ENCODE peak calls at places on chromosome 2, in nine cellular contexts. L is SK-N-SH, Y is left ventricle myocardium inferior, Z is MM.1S, X is cardiac muscle cell, E is stomach, C is uterus, Q is pancreas, N is A673. A is an unnamed sample.

GRCh38 chr2:203646266-203646864 is 60.1 kb upstream of the CD28 start:
- DNase-seq in X (no peak), C (no peak), E (no peak), Y (no peak), N (no peak), L (no peak), Q (peak), Z (no peak), A (no peak)

GRCh38 chr2:199303814-199304213 is 153.9 kb downstream of the SATB2 start:
- DNase-seq in L (no peak), C (no peak), Q (no peak), Y (no peak), E (no peak), Z (no peak), N (no peak), X (peak), A (peak)

GRCh38 chr2:232541195-232541960 is 1.9 kb downstream of the CHRNG start:
- DNase-seq in C (peak), E (peak), Y (no peak), L (peak), Z (no peak), N (no peak), X (no peak), Q (no peak), A (no peak)

GRCh38 chr2:128395640-128396499 is 77.2 kb upstream of the HS6ST1 start:
- DNase-seq in X (peak), E (peak), L (peak), Q (no peak), Y (no peak), C (no peak), Z (no peak), N (peak), A (no peak)

GRCh38 chr2:199955339-199956061 is at the start of the genes MAIP1 and TYW5:
- DNase-seq in N (peak), E (peak), Z (peak), X (peak), C (peak), L (peak), Q (peak), Y (peak), A (peak)

GRCh38 chr2:187545238-187545751 is 8.9 kb downstream of the TFPI start:
- DNase-seq in L (no peak), E (no peak), Q (no peak), Z (no peak), C (no peak), N (peak), X (peak), Y (no peak), A (no peak)

GRCh38 chr2:221097568-221097915 is 474.6 kb downstream of the EPHA4 start:
- DNase-seq in N (no peak), Z (no peak), Y (no peak), Q (no peak), C (no peak), X (no peak), L (no peak), E (no peak), A (peak)

GRCh38 chr2:134205087-134205486 is 48.8 kb upstream of the MGAT5 start:
- DNase-seq in L (no peak), Z (no peak), C (no peak), Q (no peak), E (no peak), Y (no peak), X (no peak), N (no peak), A (no peak)

GRCh38 chr2:24743914-24744313 is 49.3 kb downstream of the PTRHD1 start:
- DNase-seq in E (no peak), Y (no peak), N (no peak), Q (no peak), Z (no peak), C (no peak), X (no peak), L (no peak), A (no peak)

GRCh38 chr2:165707088-165707487 is 87.0 kb downstream of the GALNT3 start:
- DNase-seq in X (no peak), L (no peak), Q (no peak), Z (no peak), N (no peak), E (no peak), C (no peak), Y (no peak), A (no peak)

GRCh38 chr2:177592945-177593344 is 200.4 kb downstream of the AGPS start:
- DNase-seq in Q (no peak), C (no peak), X (no peak), N (no peak), Y (no peak), L (no peak), E (no peak), Z (no peak), A (no peak)

GRCh38 chr2:20465716-20466391 is 19.0 kb downstream of the RHOB start:
- DNase-seq in N (no peak), Z (no peak), Q (no peak), E (peak), C (no peak), Y (no peak), L (peak), X (no peak), A (no peak)
- H3K27ac ChIP-seq in N (no peak), Z (no peak), Q (peak), E (peak), C (peak), Y (no peak), L (peak), X (no peak), A (peak)

DNA sequence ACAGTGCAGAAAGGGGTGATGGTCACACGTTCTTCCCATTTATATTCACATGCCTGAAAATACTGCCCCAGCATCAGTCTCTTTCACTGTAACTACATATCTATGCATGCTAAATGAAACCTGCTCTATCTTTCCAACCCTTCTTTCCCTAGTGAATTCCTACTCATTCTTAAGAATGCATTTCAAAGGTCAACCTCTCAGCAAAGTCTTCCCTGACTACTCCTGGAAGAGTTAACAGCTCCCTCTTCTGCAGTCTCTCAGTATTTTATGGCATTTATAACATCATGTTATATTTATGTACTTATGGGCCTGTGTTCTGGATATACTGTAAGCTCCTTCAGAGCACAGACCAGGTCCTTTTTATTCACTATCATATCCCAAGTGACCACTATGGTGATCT is 71.7 kb upstream of the GALNT5 start:
- DNase-seq in Y (no peak), L (no peak), N (no peak), C (no peak), X (peak), Z (no peak), E (no peak), Q (no peak), A (no peak)
- TF ChIP-seq CTCF in Y (no peak), L (no peak), N (no peak), C (no peak), X (peak), Z (no peak), E (no peak), Q (no peak), A (no peak)

GRCh38 chr2:119760876-119761275 is 1.2 kb downstream of the PTPN4 start:
- DNase-seq in L (no peak), C (no peak), Y (no peak), Q (no peak), E (no peak), X (peak), N (peak), Z (peak), A (no peak)
- H3K27ac ChIP-seq in L (peak), C (no peak), Y (peak), Q (no peak), E (peak), X (peak), N (peak), Z (peak), A (no peak)

GRCh38 chr2:201256001-201256544 is 4.3 kb upstream of the CASP8 start:
- DNase-seq in E (no peak), N (no peak), L (no peak), Y (no peak), C (no peak), Z (no peak), Q (no peak), X (no peak), A (no peak)

GRCh38 chr2:201259216-201259615 is 1.1 kb upstream of the CASP8 start:
- DNase-seq in Y (no peak), Z (no peak), L (no peak), C (no peak), Q (no peak), E (no peak), X (peak), N (no peak), A (no peak)

GRCh38 chr2:201258666-201258999 is 1.7 kb upstream of the CASP8 start:
- DNase-seq in E (no peak), Q (no peak), L (no peak), N (peak), C (no peak), Z (no peak), X (no peak), Y (no peak), A (no peak)

GRCh38 chr2:201257381-201257940 is 2.9 kb upstream of the CASP8 start:
- DNase-seq in E (peak), C (no peak), N (no peak), Z (peak), Q (peak), X (no peak), L (no peak), Y (peak), A (peak)

DNA sequence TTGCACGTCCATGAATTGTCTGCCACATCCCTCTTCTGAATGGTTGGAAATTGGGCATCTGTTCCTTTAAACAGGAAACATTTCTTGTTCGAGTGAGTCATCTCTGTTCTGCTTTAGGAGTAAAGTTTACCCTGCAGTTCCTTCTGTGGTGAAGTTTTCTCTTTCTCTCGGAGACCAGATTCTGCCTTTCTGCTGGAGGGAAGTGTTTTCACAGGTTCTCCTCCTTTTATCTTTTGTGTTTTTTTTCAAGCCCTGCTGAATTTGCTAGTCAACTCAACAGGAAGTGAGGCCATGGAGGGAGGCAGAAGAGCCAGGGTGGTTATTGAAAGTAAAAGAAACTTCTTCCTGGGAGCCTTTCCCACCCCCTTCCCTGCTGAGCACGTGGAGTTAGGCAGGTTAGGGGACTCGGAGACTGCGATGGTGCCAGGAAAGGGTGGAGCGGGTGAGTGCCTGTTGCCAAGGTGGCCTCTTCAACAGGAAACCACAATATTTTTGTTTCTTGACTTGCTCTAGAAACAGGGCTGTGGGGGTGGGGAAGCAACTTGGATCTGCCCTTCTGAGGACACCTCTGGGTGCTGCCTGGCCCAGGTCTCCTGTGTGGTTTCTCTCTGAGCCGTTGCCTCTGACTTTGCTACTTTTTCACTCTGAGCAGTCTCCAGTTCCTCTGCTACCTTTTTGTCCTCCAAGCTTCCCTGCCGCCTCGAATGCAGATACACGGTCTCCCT is 2.2 kb upstream of the CASP8 start:
- DNase-seq in Q (peak), L (no peak), N (peak), C (peak), Z (peak), E (peak), X (peak), Y (peak), A (peak)
- TF ChIP-seq CTCF in Q (no peak), L (peak), N (peak), C (no peak), Z (no peak), E (peak), X (no peak), Y (no peak), A (no peak)

GRCh38 chr2:183035298-183035953 is 2.8 kb downstream of the NCKAP1 start:
- DNase-seq in X (peak), C (no peak), Z (no peak), L (no peak), Q (no peak), N (peak), Y (no peak), E (no peak), A (no peak)

GRCh38 chr2:183035954-183036669 is 2.1 kb downstream of the NCKAP1 start:
- DNase-seq in Y (no peak), C (no peak), Z (peak), L (no peak), Q (no peak), E (no peak), X (no peak), N (no peak), A (no peak)

GRCh38 chr2:183037281-183037659 is 987 bp downstream of the NCKAP1 start:
- DNase-seq in X (peak), Z (no peak), L (no peak), E (no peak), N (peak), C (no peak), Y (no peak), Q (no peak), A (peak)

GRCh38 chr2:183033951-183034350 is 4.3 kb downstream of the NCKAP1 start:
- DNase-seq in E (no peak), L (no peak), Y (no peak), Z (no peak), Q (no peak), C (no peak), N (no peak), X (no peak), A (no peak)

DNA sequence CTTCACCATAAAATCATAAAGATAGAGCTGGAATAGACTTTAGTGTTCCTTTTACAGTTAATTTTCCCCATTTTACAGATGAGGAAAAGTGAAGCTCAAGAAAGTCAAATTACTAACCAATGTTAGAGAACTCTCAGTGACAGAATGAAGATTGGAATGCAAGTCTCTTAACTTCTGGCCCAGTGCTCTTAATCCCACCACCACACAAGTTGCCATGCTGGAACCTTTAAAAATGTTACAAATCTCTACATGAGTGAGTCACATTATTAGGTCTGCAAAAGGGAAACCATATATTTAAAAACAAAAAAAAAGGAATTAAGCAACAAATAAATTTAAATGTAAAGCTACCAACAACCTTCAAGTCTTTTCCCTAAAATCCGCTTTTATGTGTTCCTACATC is 3.5 kb downstream of the NCKAP1 start:
- DNase-seq in E (no peak), N (peak), Z (no peak), L (no peak), X (peak), Q (no peak), Y (no peak), C (no peak), A (no peak)
- H3K27ac ChIP-seq in E (no peak), N (peak), Z (no peak), L (peak), X (peak), Q (no peak), Y (peak), C (peak), A (no peak)

A was measured in RWPE1.